ENCODE peak calls at places on chromosomes 2 and 18, in nine cellular contexts. X is upper lobe of left lung, K is stomach, E is endothelial cell of umbilical vein, Y is tibial nerve, B is IMR-90, A is spleen, C is A549, P is transverse colon. F is an unnamed sample.
A peak's percentile ranks its signal among the peaks of the same experiment; 100 is the strongest.

GRCh38 chr2:97724073-97724410 is 10.7 kb downstream of the ZAP70 start:
- DNase-seq in K (no peak), A (peak; percentile 72), Y (no peak), E (no peak), B (no peak), X (no peak), C (no peak), P (no peak), F (no peak)

GRCh38 chr2:27776097-27776496 is 4.6 kb downstream of the MRPL33 start:
- DNase-seq in Y (peak; percentile 48), A (no peak), K (no peak), B (peak; percentile 53), E (no peak), P (peak; percentile 33), C (no peak), X (no peak), F (no peak)

GRCh38 chr18:41073372-41073954 is 881.6 kb upstream of the PIK3C3 start:
- DNase-seq in Y (no peak), C (no peak), B (peak; percentile 90), P (no peak), E (peak; percentile 36), A (no peak), X (no peak), K (no peak), F (no peak)

GRCh38 chr2:110114007-110114591 is 1.5 kb downstream of the MALL start:
- DNase-seq in Y (no peak), C (peak; percentile 68), K (no peak), A (no peak), P (peak; percentile 87), B (no peak), X (peak; percentile 75), E (peak; percentile 59), F (no peak)

GRCh38 chr2:135245055-135245454 is 193.0 kb downstream of the RAB3GAP1 start:
- DNase-seq in X (no peak), B (peak; percentile 73), P (no peak), E (peak; percentile 92), C (no peak), K (no peak), A (no peak), Y (no peak), F (no peak)

GRCh38 chr18:12314586-12315305 is 6.7 kb downstream of the TUBB6 start:
- DNase-seq in C (no peak), B (no peak), P (no peak), X (no peak), A (no peak), K (no peak), Y (no peak), E (no peak), F (no peak)

GRCh38 chr2:128581849-128582244 is 263.2 kb upstream of the HS6ST1 start:
- DNase-seq in C (no peak), K (no peak), X (no peak), E (no peak), Y (no peak), B (no peak), A (no peak), P (no peak), F (no peak)

GRCh38 chr2:144553379-144553778 is 33.5 kb upstream of the ZEB2 start:
- DNase-seq in E (peak; percentile 51), Y (no peak), P (no peak), B (peak; percentile 97), C (no peak), A (no peak), X (no peak), K (no peak), F (no peak)

GRCh38 chr2:20430461-20431302 is 16.2 kb upstream of the RHOB start:
- DNase-seq in B (peak; percentile 49), C (no peak), E (no peak), K (no peak), X (peak; percentile 18), A (no peak), P (peak; percentile 6), Y (peak; percentile 17), F (peak; percentile 76)

GRCh38 chr2:128390991-128391630 is 72.4 kb upstream of the HS6ST1 start:
- DNase-seq in C (no peak), A (peak; percentile 22), P (no peak), X (peak; percentile 1), K (peak; percentile 17), B (no peak), E (no peak), Y (no peak), F (no peak)

GRCh38 chr2:207505728-207506127 is 24.0 kb upstream of the CREB1 start:
- DNase-seq in Y (no peak), A (no peak), K (no peak), B (peak; percentile 80), X (no peak), P (no peak), E (peak; percentile 29), C (peak; percentile 49), F (no peak)

GRCh38 chr2:11534746-11535484 is 1.1 kb downstream of the GREB1 start:
- DNase-seq in E (no peak), A (no peak), B (no peak), K (no peak), Y (no peak), X (no peak), P (no peak), C (no peak), F (no peak)

GRCh38 chr2:120355867-120356266 is 9.9 kb downstream of the INHBB start:
- DNase-seq in A (no peak), C (no peak), K (no peak), B (no peak), Y (no peak), P (no peak), E (no peak), X (no peak), F (no peak)

GRCh38 chr2:202494300-202494699 is 118.2 kb downstream of the BMPR2 start:
- DNase-seq in B (peak; percentile 96), C (no peak), Y (no peak), E (peak; percentile 93), A (no peak), X (peak; percentile 29), P (peak; percentile 23), K (no peak), F (no peak)

GRCh38 chr2:66489433-66489832 is 54.5 kb downstream of the MEIS1 start:
- DNase-seq in B (no peak), Y (no peak), P (no peak), X (no peak), A (no peak), E (peak; percentile 71), C (no peak), K (no peak), F (no peak)

DNA sequence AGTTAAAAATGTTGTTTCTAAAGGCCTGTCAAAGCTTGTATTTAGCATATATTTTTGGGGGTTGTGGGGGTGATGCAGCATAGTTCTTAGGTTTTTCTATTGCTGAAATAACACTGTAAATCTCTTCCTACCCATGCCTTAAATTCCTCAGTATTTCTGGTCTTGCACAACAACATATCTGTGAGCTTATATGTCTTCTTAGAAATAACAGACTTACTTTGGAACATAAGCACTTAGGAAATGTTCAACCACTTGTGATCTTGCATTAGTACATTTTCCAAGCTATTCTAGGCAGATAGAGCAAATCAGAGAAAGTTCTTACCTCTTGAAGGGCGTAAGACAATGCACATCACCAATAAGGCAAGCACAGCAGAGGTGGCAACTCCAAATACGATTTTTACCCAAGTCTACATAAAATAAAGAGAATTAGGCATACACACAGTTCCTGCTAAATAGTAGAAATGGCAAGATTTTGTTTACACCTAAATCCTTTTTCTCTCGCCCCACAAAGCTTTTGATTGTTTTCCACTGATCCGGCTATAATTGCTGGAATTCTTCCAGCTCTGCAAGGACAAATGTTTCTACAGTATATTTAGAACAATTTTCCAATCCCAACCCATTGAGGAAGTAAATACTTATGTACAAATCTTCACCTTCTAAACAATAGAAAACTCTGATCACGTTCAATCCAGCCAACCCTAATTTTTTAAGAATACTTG is 500 bp downstream of the FAP start:
- DNase-seq in P (no peak), X (no peak), B (peak; percentile 88), C (no peak), E (peak; percentile 16), Y (no peak), K (no peak), A (no peak), F (no peak)
- H3K4me3 ChIP-seq in P (peak overlapping the region; percentile 13), X (no peak overlapping the region), B (peak overlapping the region; percentile 72), C (no peak overlapping the region), E (peak overlapping the region; percentile 19), Y (no peak overlapping the region), K (peak overlapping the region; percentile 8), A (peak overlapping the region; percentile 10), F (no peak overlapping the region)

GRCh38 chr2:229445013-229445412 is 173.9 kb upstream of the PID1 start:
- DNase-seq in A (no peak), E (peak; percentile 87), P (peak; percentile 24), K (peak; percentile 35), X (peak; percentile 71), C (peak; percentile 56), B (peak; percentile 92), Y (peak; percentile 71), F (peak; percentile 91)
- TF ChIP-seq POLR2A in A (no peak), E (no peak), P (no peak), K (no peak), X (no peak), C (no peak), B (no peak), Y (no peak), F (no peak)

DNA sequence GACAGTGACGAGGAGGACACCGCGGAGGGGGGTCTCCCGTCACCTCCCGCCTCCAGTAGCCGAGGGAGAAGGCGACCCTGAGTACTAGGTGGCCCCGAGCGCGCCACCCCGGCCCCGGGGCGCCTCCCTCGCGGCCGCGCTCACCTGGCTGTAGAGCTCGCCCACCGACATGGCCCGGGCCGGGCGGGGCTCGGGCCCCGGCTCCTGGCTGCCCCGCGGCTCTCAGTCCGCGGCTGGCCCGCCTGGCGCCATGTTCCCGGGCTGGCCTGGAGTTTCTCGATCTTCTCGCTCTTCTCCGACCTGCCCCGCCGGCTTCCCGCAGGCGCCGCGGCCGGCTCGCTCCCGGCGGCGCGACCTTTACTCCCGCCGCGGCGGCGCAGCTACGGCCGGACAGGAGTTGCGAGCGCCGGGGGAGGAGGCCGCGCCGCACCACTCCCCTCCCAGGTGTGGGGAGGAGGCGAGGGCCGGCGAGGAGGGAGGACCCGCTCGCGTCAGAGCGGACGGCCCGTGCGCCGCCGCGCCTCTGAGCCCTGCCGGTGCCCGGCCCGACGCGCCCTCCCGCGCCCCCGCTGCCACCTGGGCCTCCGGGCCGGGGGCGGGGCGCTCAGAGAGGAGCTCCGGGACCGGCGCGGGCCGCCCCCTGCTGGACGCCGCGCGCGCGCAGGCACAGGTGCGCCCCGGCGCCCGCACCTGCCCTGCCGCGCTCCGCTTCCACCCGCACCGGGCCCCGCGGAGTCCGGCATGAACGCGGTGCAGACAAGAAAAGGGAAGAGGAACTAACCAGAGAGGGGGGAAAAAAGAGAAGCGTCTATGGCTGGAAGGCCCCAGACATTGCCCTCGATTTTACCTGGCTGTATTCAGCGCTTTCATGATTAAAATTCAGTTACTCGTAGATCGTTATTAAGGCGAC is at the start of gene MYO5B:
- DNase-seq in C (peak; percentile 13), P (peak; percentile 91), E (no peak), X (peak; percentile 84), A (peak; percentile 81), Y (no peak), B (no peak), K (peak; percentile 91), F (no peak)
- TF ChIP-seq CTCF in C (peak; percentile 63), P (peak; percentile 38), E (peak; percentile 20), X (peak; percentile 92), A (no peak), Y (peak; percentile 62), B (no peak), K (peak; percentile 8), F (no peak)

DNA sequence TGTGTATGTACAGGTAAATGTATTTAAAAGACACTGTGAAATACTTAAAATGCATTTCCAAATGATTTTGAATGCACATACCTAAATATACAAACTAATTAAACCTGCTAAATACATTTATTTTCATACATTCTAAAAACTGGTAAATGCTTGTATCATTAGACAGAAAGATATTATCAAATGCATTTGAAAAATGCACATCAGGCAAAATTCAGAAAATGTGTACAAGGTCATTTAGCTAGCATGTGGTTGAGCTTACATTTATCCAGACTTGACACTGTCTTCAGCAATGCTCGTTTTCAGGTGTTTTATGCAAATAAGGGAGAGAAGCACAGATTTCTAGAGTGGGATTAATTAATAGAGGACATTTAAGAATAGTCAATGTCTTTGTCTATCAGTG is 374.2 kb downstream of the SUCLG1 start:
- DNase-seq in A (no peak), B (no peak), K (no peak), E (no peak), Y (no peak), C (no peak), X (no peak), P (no peak), F (no peak)
- H3K4me3 ChIP-seq in A (no peak overlapping the region), B (no peak overlapping the region), K (no peak overlapping the region), E (no peak overlapping the region), Y (no peak overlapping the region), C (no peak overlapping the region), X (no peak overlapping the region), P (no peak overlapping the region), F (no peak overlapping the region)

F was measured in lower leg skin.